ENCODE peak calls at places on chromosome 3, in seven cellular contexts. P is OCI-LY7; S is AG09319; W is A172; N is AG08395; I is stimulated activated CD4-positive, alpha-beta T cell treated with anti-CD3 and anti-CD28 coated beads, Interleukin-15, amount 100 ng/mL, for 48 hours; O is activated CD4-positive, alpha-beta T cell treated with anti-CD3 and anti-CD28 coated beads, Interleukin-2, amount 50 U/mL, for 1 hour. B is an unnamed sample.

GRCh38 chr3:133711013-133711412 is 35.2 kb upstream of the TF start:
- DNase-seq in W (no peak), I (no peak), O (no peak), N (no peak), P (no peak), S (no peak), B (no peak)

GRCh38 chr3:17518189-17519059 is 224.0 kb downstream of the TBC1D5 start:
- DNase-seq in I (no peak), W (no peak), N (no peak), S (no peak), P (no peak), O (no peak), B (no peak)

GRCh38 chr3:1179116-1179515 is 86.3 kb downstream of the CNTN6 start:
- DNase-seq in I (no peak), S (no peak), N (no peak), P (no peak), W (no peak), O (no peak), B (no peak)

GRCh38 chr3:197801801-197802504 is 10.9 kb downstream of the LRCH3 start:
- DNase-seq in I (no peak), P (peak; percentile 57), N (peak; percentile 30), O (peak; percentile 20), W (peak; percentile 11), S (no peak), B (no peak)

GRCh38 chr3:147008886-147009285 is 397.5 kb downstream of the ZIC4 start:
- DNase-seq in S (no peak), W (no peak), I (no peak), N (peak; percentile 55), P (no peak), O (no peak), B (no peak)

GRCh38 chr3:172106989-172107388 is 67.6 kb downstream of the FNDC3B start:
- DNase-seq in S (no peak), N (no peak), W (no peak), O (peak; percentile 41), P (peak; percentile 92), I (peak; percentile 26), B (no peak)

GRCh38 chr3:33063651-33064051 is 33.3 kb downstream of the GLB1 start:
- DNase-seq in W (peak; percentile 42), I (peak; percentile 64), N (peak; percentile 51), O (peak; percentile 57), P (peak; percentile 60), S (peak; percentile 12), B (no peak)

GRCh38 chr3:63141-63845 is 133.3 kb upstream of the CHL1 start:
- DNase-seq in N (no peak), W (no peak), I (no peak), P (no peak), S (no peak), O (no peak), B (no peak)

GRCh38 chr3:100425321-100425720 is 24.0 kb downstream of the LNP1 start:
- DNase-seq in W (peak; percentile 6), S (no peak), O (no peak), N (no peak), P (no peak), I (no peak), B (no peak)

GRCh38 chr3:95399580-95399979 is 1336.7 kb downstream of the NSUN3 start:
- DNase-seq in S (no peak), N (no peak), W (no peak), O (no peak), P (no peak), I (no peak), B (no peak)